ENCODE peak calls at places on chromosomes 12 and 14, in nine cellular contexts. E is GM12891, Q is trophoblast cell, H is hypothalamus, Y is progenitor cell of endocrine pancreas, D is NCI-H1092, N is IMR-90, V is lower leg skin, F is GM13977. C is an unnamed sample.

GRCh38 chr12:111396726-111397445 is 8.8 kb upstream of the SH2B3 start:
- DNase-seq in E (peak; percentile 80), Q (peak; percentile 80), H (peak; percentile 68), Y (peak; percentile 80), D (peak; percentile 44), N (peak; percentile 73), V (peak; percentile 97), F (peak; percentile 85), C (peak; percentile 89)

GRCh38 chr12:132089407-132089910 is 54.7 kb downstream of the DDX51 start:
- DNase-seq in E (no peak), Q (no peak), H (no peak), Y (no peak), D (no peak), N (no peak), V (no peak), F (no peak), C (no peak)

GRCh38 chr12:95608252-95609033 is 57.2 kb upstream of the USP44 start:
- DNase-seq in E (no peak), Q (no peak), H (no peak), Y (no peak), D (peak; percentile 71), N (peak; percentile 76), V (peak; percentile 88), F (no peak), C (no peak)

GRCh38 chr12:40181490-40181889 is 43.3 kb upstream of the LRRK2 start:
- DNase-seq in E (no peak), Q (no peak), H (no peak), Y (no peak), D (no peak), N (no peak), V (no peak), F (no peak), C (no peak)

GRCh38 chr14:21534576-21534975 is 8.4 kb upstream of the SALL2 start:
- DNase-seq in E (no peak), Q (no peak), H (no peak), Y (no peak), D (no peak), N (no peak), V (no peak), F (no peak), C (no peak)

GRCh38 chr14:44620106-44621019 is 113.3 kb upstream of the FSCB start:
- DNase-seq in E (no peak), Q (no peak), H (no peak), Y (no peak), D (no peak), N (no peak), V (no peak), F (no peak), C (no peak)

GRCh38 chr12:52391618-52392002 is 6.2 kb upstream of the KRT84 start:
- DNase-seq in E (no peak), Q (no peak), H (peak; percentile 25), Y (no peak), D (peak; percentile 88), N (no peak), V (no peak), F (no peak), C (no peak)

GRCh38 chr12:31865023-31865422 is 94.2 kb upstream of the RESF1 start:
- DNase-seq in E (no peak), Q (no peak), H (no peak), Y (no peak), D (no peak), N (no peak), V (no peak), F (no peak), C (no peak)

GRCh38 chr12:24937553-24938244 is 11.2 kb downstream of the BCAT1 start:
- DNase-seq in E (no peak), Q (no peak), H (no peak), Y (no peak), D (no peak), N (peak; percentile 51), V (no peak), F (no peak), C (no peak)

GRCh38 chr12:47349770-47350408 is 270.1 kb upstream of the AMIGO2 start:
- DNase-seq in E (no peak), Q (no peak), H (no peak), Y (no peak), D (no peak), N (peak; percentile 68), V (no peak), F (no peak), C (no peak)

GRCh38 chr14:102255401-102256190 is 49.4 kb downstream of the MOK start:
- DNase-seq in E (no peak), Q (no peak), H (no peak), Y (no peak), D (no peak), N (peak; percentile 88), V (no peak), F (no peak), C (no peak)

GRCh38 chr12:6230321-6231110 is 30.3 kb downstream of the CD9 start:
- DNase-seq in E (peak; percentile 58), Q (no peak), H (peak; percentile 66), Y (no peak), D (no peak), N (no peak), V (peak; percentile 94), F (peak; percentile 64), C (peak; percentile 69)

GRCh38 chr12:18462437-18462836 is 201.1 kb downstream of the PIK3C2G start:
- DNase-seq in E (no peak), Q (no peak), H (no peak), Y (no peak), D (no peak), N (peak; percentile 79), V (no peak), F (no peak), C (no peak)

GRCh38 chr14:102140027-102140749 is 491 bp downstream of the WDR20 start:
- DNase-seq in E (peak; percentile 16), Q (peak; percentile 27), H (no peak), Y (peak; percentile 17), D (no peak), N (no peak), V (no peak), F (peak; percentile 37), C (peak; percentile 40)

GRCh38 chr12:124509676-124510300 is 57.6 kb downstream of the NCOR2 start:
- DNase-seq in E (no peak), Q (no peak), H (no peak), Y (no peak), D (no peak), N (peak; percentile 70), V (peak; percentile 93), F (no peak), C (no peak)

GRCh38 chr12:34302131-34302885 is 280.0 kb downstream of the ALG10 start:
- DNase-seq in E (no peak), Q (no peak), H (no peak), Y (no peak), D (no peak), N (no peak), V (peak; percentile 54), F (no peak), C (no peak)

GRCh38 chr14:68938515-68939423 is 40.3 kb downstream of the ACTN1 start:
- DNase-seq in E (no peak), Q (no peak), H (no peak), Y (no peak), D (no peak), N (peak; percentile 48), V (no peak), F (no peak), C (no peak)

GRCh38 chr12:95224202-95225170 is 6.9 kb downstream of the VEZT start:
- DNase-seq in E (no peak), Q (no peak), H (no peak), Y (no peak), D (no peak), N (peak; percentile 84), V (no peak), F (no peak), C (no peak)

GRCh38 chr14:94914191-94914590 is 144.3 kb upstream of the GSC start:
- DNase-seq in E (no peak), Q (no peak), H (no peak), Y (no peak), D (no peak), N (no peak), V (peak; percentile 59), F (no peak), C (no peak)

GRCh38 chr14:24115451-24116110 is 832 bp upstream of the NRL start:
- DNase-seq in E (no peak), Q (no peak), H (no peak), Y (no peak), D (no peak), N (no peak), V (no peak), F (no peak), C (no peak)

GRCh38 chr12:712172-712863 is 40.1 kb upstream of the WNK1 start:
- DNase-seq in E (no peak), Q (no peak), H (no peak), Y (no peak), D (no peak), N (peak; percentile 35), V (no peak), F (no peak), C (no peak)

GRCh38 chr12:100123316-100124095 is 19.2 kb downstream of the BLTP3B start:
- DNase-seq in E (no peak), Q (no peak), H (no peak), Y (no peak), D (no peak), N (no peak), V (no peak), F (no peak), C (no peak)

GRCh38 chr12:49889361-49890095 is 14.2 kb downstream of the FAIM2 start:
- DNase-seq in E (no peak), Q (no peak), H (no peak), Y (no peak), D (no peak), N (no peak), V (no peak), F (no peak), C (no peak)

GRCh38 chr12:123449103-123449736 is 8.7 kb upstream of the SNRNP35 start:
- DNase-seq in E (no peak), Q (peak; percentile 71), H (no peak), Y (no peak), D (no peak), N (no peak), V (no peak), F (no peak), C (no peak)

GRCh38 chr12:115489253-115489652 is 788.2 kb downstream of the MED13L start:
- DNase-seq in E (no peak), Q (no peak), H (no peak), Y (no peak), D (no peak), N (no peak), V (no peak), F (no peak), C (no peak)

GRCh38 chr12:93896962-93897361 is 219.8 kb downstream of the CRADD start:
- DNase-seq in E (no peak), Q (no peak), H (no peak), Y (no peak), D (no peak), N (no peak), V (no peak), F (no peak), C (no peak)

GRCh38 chr12:119835068-119835467 is 42.1 kb downstream of the CIT start:
- DNase-seq in E (no peak), Q (no peak), H (no peak), Y (no peak), D (no peak), N (peak; percentile 17), V (no peak), F (no peak), C (no peak)

C was measured in GM13976.